ENCODE peak calls at places on chromosomes 1 and 21, in seven cellular contexts. X is fibroblast of mammary gland; B is CD8-positive, alpha-beta memory T cell; L is left ventricle myocardium inferior; S is BJ; Z is foreskin fibroblast; A is breast epithelium. E is an unnamed sample.

GRCh38 chr1:193556042-193556441 is 369.6 kb upstream of the B3GALT2 start:
- DNase-seq in X (no peak), B (no peak), L (no peak), S (no peak), Z (no peak), A (no peak), E (no peak)

GRCh38 chr1:158037876-158038359 is 44.5 kb downstream of the KIRREL1 start:
- DNase-seq in X (peak), B (no peak), L (peak), S (no peak), Z (peak), A (no peak), E (no peak)

GRCh38 chr1:20472860-20473711 is 12.9 kb downstream of the CAMK2N1 start:
- DNase-seq in X (peak), B (no peak), L (peak), S (no peak), Z (peak), A (no peak), E (no peak)

GRCh38 chr1:18917071-18917799 is 14.9 kb upstream of the ALDH4A1 start:
- DNase-seq in X (no peak), B (no peak), L (no peak), S (no peak), Z (no peak), A (no peak), E (no peak)

GRCh38 chr1:31189696-31190674 is 49.7 kb downstream of the NKAIN1 start:
- DNase-seq in X (no peak), B (no peak), L (no peak), S (no peak), Z (no peak), A (no peak), E (no peak)

GRCh38 chr1:159056069-159056698 is 20.4 kb downstream of the AIM2 start:
- DNase-seq in X (no peak), B (no peak), L (no peak), S (no peak), Z (peak), A (no peak), E (no peak)

GRCh38 chr1:2004867-2005266 is 1.3 kb upstream of the CFAP74 start:
- DNase-seq in X (no peak), B (no peak), L (no peak), S (no peak), Z (no peak), A (no peak), E (no peak)

GRCh38 chr1:162421258-162422194 is 9.6 kb upstream of the SH2D1B start:
- DNase-seq in X (no peak), B (no peak), L (no peak), S (no peak), Z (no peak), A (no peak), E (no peak)

GRCh38 chr1:73782901-73783300 is 415.1 kb downstream of the LRRIQ3 start:
- DNase-seq in X (peak), B (no peak), L (no peak), S (no peak), Z (no peak), A (no peak), E (no peak)

GRCh38 chr1:167776616-167777252 is 55.0 kb downstream of the MPZL1 start:
- DNase-seq in X (no peak), B (no peak), L (no peak), S (no peak), Z (no peak), A (no peak), E (no peak)

GRCh38 chr1:28982198-28982597 is 67.8 kb downstream of the EPB41 start:
- DNase-seq in X (no peak), B (no peak), L (no peak), S (no peak), Z (no peak), A (no peak), E (no peak)

GRCh38 chr1:208298593-208299233 is 54.5 kb upstream of the PLXNA2 start:
- DNase-seq in X (no peak), B (no peak), L (no peak), S (no peak), Z (no peak), A (peak), E (peak)

GRCh38 chr1:20194770-20195463 is 8.6 kb upstream of the PLA2G2C start:
- DNase-seq in X (peak), B (peak), L (peak), S (no peak), Z (peak), A (peak), E (peak)

GRCh38 chr1:2025491-2025981 is 6.4 kb downstream of the GABRD start:
- DNase-seq in X (no peak), B (no peak), L (peak), S (no peak), Z (no peak), A (no peak), E (no peak)

GRCh38 chr21:14541840-14542495 is 4.1 kb downstream of the SAMSN1 start:
- DNase-seq in X (no peak), B (no peak), L (no peak), S (no peak), Z (no peak), A (no peak), E (no peak)

GRCh38 chr1:161089251-161089924 is at the start of gene NECTIN4:
- DNase-seq in X (no peak), B (no peak), L (no peak), S (no peak), Z (no peak), A (peak), E (peak)

GRCh38 chr1:150507912-150508864 is at the start of gene ECM1:
- DNase-seq in X (peak), B (no peak), L (peak), S (peak), Z (peak), A (no peak), E (no peak)
- H3K4me3 ChIP-seq in X (peak), B (no peak), L (peak), S (peak), Z (peak), A (peak), E (no peak)

GRCh38 chr1:61569212-61569621 is 155.7 kb downstream of the TM2D1 start:
- DNase-seq in X (no peak), B (no peak), L (no peak), S (no peak), Z (no peak), A (no peak), E (no peak)
- H3K4me3 ChIP-seq in X (no peak), B (no peak), L (no peak), S (no peak), Z (no peak), A (no peak), E (no peak)

DNA sequence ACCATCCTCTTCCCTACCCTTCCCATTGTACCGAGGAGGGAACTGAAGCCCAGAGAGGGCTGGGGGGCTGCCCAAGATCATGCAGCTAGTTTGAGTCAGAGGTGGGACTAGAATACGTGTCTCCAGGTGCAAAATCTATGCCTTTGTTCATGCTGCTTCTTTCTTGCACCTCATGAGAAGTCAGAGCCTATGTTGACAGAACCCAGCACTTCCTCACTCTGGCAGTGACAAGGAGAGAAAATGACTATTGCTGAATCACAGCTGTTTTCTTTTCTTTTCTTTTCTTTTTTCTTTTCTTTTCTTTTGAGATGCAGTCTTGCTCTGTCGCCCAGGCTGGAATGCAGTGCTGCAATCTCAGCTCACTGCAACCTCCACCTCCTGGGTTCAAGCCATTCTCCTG is 1.7 kb upstream of the FUCA1 start:
- DNase-seq in X (no peak), B (no peak), L (no peak), S (no peak), Z (no peak), A (no peak), E (no peak)
- H3K4me3 ChIP-seq in X (no peak), B (no peak), L (no peak), S (no peak), Z (no peak), A (no peak), E (no peak)

GRCh38 chr1:247905899-247906503 is 10.6 kb downstream of the OR2W3 start:
- DNase-seq in X (no peak), B (no peak), L (no peak), S (no peak), Z (no peak), A (no peak), E (no peak)
- H3K4me3 ChIP-seq in X (no peak), B (peak), L (peak), S (no peak), Z (no peak), A (peak), E (no peak)

GRCh38 chr1:107979088-107979487 is 14.1 kb upstream of the VAV3 start:
- DNase-seq in X (no peak), B (no peak), L (no peak), S (no peak), Z (no peak), A (no peak), E (no peak)
- H3K4me3 ChIP-seq in X (no peak), B (no peak), L (no peak), S (no peak), Z (no peak), A (no peak), E (no peak)